ENCODE peak calls at places on chromosomes 13 and 19, in six cellular contexts. F, C, X, V, Q and U are unnamed samples.
A peak's percentile ranks its signal among the peaks of the same experiment; 100 is the strongest.

GRCh38 chr19:16078759-16079707 is 2.7 kb downstream of the TPM4 start:
- DNase-seq in F (peak; percentile 15), C (peak; percentile 52), X (no peak), V (peak; percentile 96), Q (peak; percentile 96), U (peak; percentile 98)

GRCh38 chr13:112153364-112153763 is 86.4 kb downstream of the SOX1 start:
- DNase-seq in F (no peak), C (no peak), X (no peak), V (no peak), Q (no peak), U (no peak)

GRCh38 chr13:30340367-30341184 is 33.2 kb upstream of the KATNAL1 start:
- DNase-seq in F (peak; percentile 99), C (no peak), X (peak; percentile 38), V (peak; percentile 72), Q (peak; percentile 91), U (peak; percentile 73)

GRCh38 chr13:109412232-109412935 is 374.0 kb downstream of the IRS2 start:
- DNase-seq in F (peak; percentile 89), C (no peak), X (no peak), V (no peak), Q (peak; percentile 22), U (no peak)

GRCh38 chr13:25916119-25916518 is 135.7 kb downstream of the SHISA2 start:
- DNase-seq in F (no peak), C (no peak), X (no peak), V (no peak), Q (no peak), U (no peak)

GRCh38 chr19:11420429-11420893 is 1.3 kb upstream of the RGL3 start:
- DNase-seq in F (no peak), C (no peak), X (no peak), V (no peak), Q (no peak), U (no peak)

GRCh38 chr19:50046649-50047503 is 21.1 kb downstream of the ZNF473 start:
- DNase-seq in F (peak; percentile 40), C (peak; percentile 51), X (no peak), V (no peak), Q (no peak), U (no peak)

GRCh38 chr19:54173951-54174817 is 1.2 kb upstream of the TMC4 start:
- DNase-seq in F (no peak), C (no peak), X (no peak), V (no peak), Q (no peak), U (no peak)

GRCh38 chr13:27583645-27584044 is 36.7 kb downstream of the LNX2 start:
- DNase-seq in F (no peak), C (no peak), X (no peak), V (no peak), Q (peak; percentile 24), U (no peak)